ENCODE peak calls at places on chromosome 6, in nine cellular contexts. One of them, this sample, is unnamed.

GRCh38 chr6:25337431-25337830 is 58.3 kb downstream of the CARMIL1 start:
- DNase-seq in central memory CD8-positive, alpha-beta T cell: no peak
- DNase-seq in amygdala: no peak
- DNase-seq in stimulated activated CD4-positive, alpha-beta T cell treated with anti-CD3 and anti-CD28 coated beads, Interleukin-15, amount 100 ng/mL, for 1 hour: no peak
- DNase-seq in HCEC 1CT: no peak
- DNase-seq in fibroblast of lung: no peak
- DNase-seq in heart left ventricle: no peak
- DNase-seq in CD8-positive, alpha-beta T cell: no peak
- DNase-seq in M059J: no peak
- DNase-seq in this sample: no peak

GRCh38 chr6:125192610-125192930 is 39.0 kb downstream of the TPD52L1 start:
- DNase-seq in central memory CD8-positive, alpha-beta T cell: no peak
- DNase-seq in amygdala: no peak
- DNase-seq in stimulated activated CD4-positive, alpha-beta T cell treated with anti-CD3 and anti-CD28 coated beads, Interleukin-15, amount 100 ng/mL, for 1 hour: no peak
- DNase-seq in HCEC 1CT: no peak
- DNase-seq in fibroblast of lung: no peak
- DNase-seq in heart left ventricle: no peak
- DNase-seq in CD8-positive, alpha-beta T cell: no peak
- DNase-seq in M059J: no peak
- DNase-seq in this sample: no peak

GRCh38 chr6:52707963-52708680 is 37.2 kb downstream of the TMEM14A start:
- DNase-seq in central memory CD8-positive, alpha-beta T cell: no peak
- DNase-seq in amygdala: no peak
- DNase-seq in stimulated activated CD4-positive, alpha-beta T cell treated with anti-CD3 and anti-CD28 coated beads, Interleukin-15, amount 100 ng/mL, for 1 hour: no peak
- DNase-seq in HCEC 1CT: no peak
- DNase-seq in fibroblast of lung: no peak
- DNase-seq in heart left ventricle: no peak
- DNase-seq in CD8-positive, alpha-beta T cell: no peak
- DNase-seq in M059J: no peak
- DNase-seq in this sample: no peak

GRCh38 chr6:125248136-125248535 is 53.6 kb downstream of the HDDC2 start:
- DNase-seq in central memory CD8-positive, alpha-beta T cell: no peak
- DNase-seq in amygdala: no peak
- DNase-seq in stimulated activated CD4-positive, alpha-beta T cell treated with anti-CD3 and anti-CD28 coated beads, Interleukin-15, amount 100 ng/mL, for 1 hour: no peak
- DNase-seq in HCEC 1CT: no peak
- DNase-seq in fibroblast of lung: no peak
- DNase-seq in heart left ventricle: no peak
- DNase-seq in CD8-positive, alpha-beta T cell: no peak
- DNase-seq in M059J: no peak
- DNase-seq in this sample: no peak

GRCh38 chr6:35900448-35900847 is 20.4 kb downstream of the SRPK1 start:
- DNase-seq in central memory CD8-positive, alpha-beta T cell: no peak
- DNase-seq in amygdala: no peak
- DNase-seq in stimulated activated CD4-positive, alpha-beta T cell treated with anti-CD3 and anti-CD28 coated beads, Interleukin-15, amount 100 ng/mL, for 1 hour: no peak
- DNase-seq in HCEC 1CT: no peak
- DNase-seq in fibroblast of lung: no peak
- DNase-seq in heart left ventricle: no peak
- DNase-seq in CD8-positive, alpha-beta T cell: no peak
- DNase-seq in M059J: no peak
- DNase-seq in this sample: no peak

GRCh38 chr6:149129401-149130077 is 188.0 kb upstream of the TAB2 start:
- DNase-seq in central memory CD8-positive, alpha-beta T cell: no peak
- DNase-seq in amygdala: no peak
- DNase-seq in stimulated activated CD4-positive, alpha-beta T cell treated with anti-CD3 and anti-CD28 coated beads, Interleukin-15, amount 100 ng/mL, for 1 hour: no peak
- DNase-seq in HCEC 1CT: peak
- DNase-seq in fibroblast of lung: peak
- DNase-seq in heart left ventricle: peak
- DNase-seq in CD8-positive, alpha-beta T cell: no peak
- DNase-seq in M059J: peak
- DNase-seq in this sample: no peak

GRCh38 chr6:11053307-11053706 is 9.2 kb upstream of the ELOVL2 start:
- DNase-seq in central memory CD8-positive, alpha-beta T cell: no peak
- DNase-seq in amygdala: no peak
- DNase-seq in stimulated activated CD4-positive, alpha-beta T cell treated with anti-CD3 and anti-CD28 coated beads, Interleukin-15, amount 100 ng/mL, for 1 hour: no peak
- DNase-seq in HCEC 1CT: no peak
- DNase-seq in fibroblast of lung: no peak
- DNase-seq in heart left ventricle: no peak
- DNase-seq in CD8-positive, alpha-beta T cell: no peak
- DNase-seq in M059J: no peak
- DNase-seq in this sample: no peak

GRCh38 chr6:133796235-133796634 is 92.7 kb upstream of the TCF21 start:
- DNase-seq in central memory CD8-positive, alpha-beta T cell: no peak
- DNase-seq in amygdala: no peak
- DNase-seq in stimulated activated CD4-positive, alpha-beta T cell treated with anti-CD3 and anti-CD28 coated beads, Interleukin-15, amount 100 ng/mL, for 1 hour: no peak
- DNase-seq in HCEC 1CT: no peak
- DNase-seq in fibroblast of lung: no peak
- DNase-seq in heart left ventricle: no peak
- DNase-seq in CD8-positive, alpha-beta T cell: no peak
- DNase-seq in M059J: no peak
- DNase-seq in this sample: no peak

GRCh38 chr6:147707524-147707923 is 199.0 kb downstream of the SAMD5 start:
- DNase-seq in central memory CD8-positive, alpha-beta T cell: no peak
- DNase-seq in amygdala: no peak
- DNase-seq in stimulated activated CD4-positive, alpha-beta T cell treated with anti-CD3 and anti-CD28 coated beads, Interleukin-15, amount 100 ng/mL, for 1 hour: no peak
- DNase-seq in HCEC 1CT: no peak
- DNase-seq in fibroblast of lung: no peak
- DNase-seq in heart left ventricle: no peak
- DNase-seq in CD8-positive, alpha-beta T cell: no peak
- DNase-seq in M059J: no peak
- DNase-seq in this sample: no peak

GRCh38 chr6:81718126-81718525 is 34.4 kb downstream of the TENT5A start:
- DNase-seq in central memory CD8-positive, alpha-beta T cell: no peak
- DNase-seq in amygdala: no peak
- DNase-seq in stimulated activated CD4-positive, alpha-beta T cell treated with anti-CD3 and anti-CD28 coated beads, Interleukin-15, amount 100 ng/mL, for 1 hour: no peak
- DNase-seq in HCEC 1CT: no peak
- DNase-seq in fibroblast of lung: no peak
- DNase-seq in heart left ventricle: no peak
- DNase-seq in CD8-positive, alpha-beta T cell: no peak
- DNase-seq in M059J: no peak
- DNase-seq in this sample: no peak

GRCh38 chr6:134007077-134007476 is 45.3 kb downstream of the SLC2A12 start:
- DNase-seq in central memory CD8-positive, alpha-beta T cell: no peak
- DNase-seq in amygdala: no peak
- DNase-seq in stimulated activated CD4-positive, alpha-beta T cell treated with anti-CD3 and anti-CD28 coated beads, Interleukin-15, amount 100 ng/mL, for 1 hour: no peak
- DNase-seq in HCEC 1CT: no peak
- DNase-seq in fibroblast of lung: no peak
- DNase-seq in heart left ventricle: no peak
- DNase-seq in CD8-positive, alpha-beta T cell: no peak
- DNase-seq in M059J: no peak
- DNase-seq in this sample: no peak

GRCh38 chr6:170082531-170083187 is 208.2 kb downstream of the DLL1 start:
- DNase-seq in central memory CD8-positive, alpha-beta T cell: no peak
- DNase-seq in amygdala: no peak
- DNase-seq in stimulated activated CD4-positive, alpha-beta T cell treated with anti-CD3 and anti-CD28 coated beads, Interleukin-15, amount 100 ng/mL, for 1 hour: no peak
- DNase-seq in HCEC 1CT: no peak
- DNase-seq in fibroblast of lung: no peak
- DNase-seq in heart left ventricle: no peak
- DNase-seq in CD8-positive, alpha-beta T cell: no peak
- DNase-seq in M059J: peak
- DNase-seq in this sample: no peak

GRCh38 chr6:17001188-17001587 is 100.7 kb upstream of the STMND1 start:
- DNase-seq in central memory CD8-positive, alpha-beta T cell: no peak
- DNase-seq in amygdala: no peak
- DNase-seq in stimulated activated CD4-positive, alpha-beta T cell treated with anti-CD3 and anti-CD28 coated beads, Interleukin-15, amount 100 ng/mL, for 1 hour: no peak
- DNase-seq in HCEC 1CT: no peak
- DNase-seq in fibroblast of lung: peak
- DNase-seq in heart left ventricle: no peak
- DNase-seq in CD8-positive, alpha-beta T cell: no peak
- DNase-seq in M059J: peak
- DNase-seq in this sample: no peak

GRCh38 chr6:66628917-66629316 is 921.9 kb upstream of the EYS start:
- DNase-seq in central memory CD8-positive, alpha-beta T cell: no peak
- DNase-seq in amygdala: no peak
- DNase-seq in stimulated activated CD4-positive, alpha-beta T cell treated with anti-CD3 and anti-CD28 coated beads, Interleukin-15, amount 100 ng/mL, for 1 hour: no peak
- DNase-seq in HCEC 1CT: peak
- DNase-seq in fibroblast of lung: peak
- DNase-seq in heart left ventricle: no peak
- DNase-seq in CD8-positive, alpha-beta T cell: no peak
- DNase-seq in M059J: peak
- DNase-seq in this sample: no peak

GRCh38 chr6:41758641-41759035 is 11.4 kb upstream of the PGC start:
- DNase-seq in central memory CD8-positive, alpha-beta T cell: no peak
- DNase-seq in amygdala: no peak
- DNase-seq in stimulated activated CD4-positive, alpha-beta T cell treated with anti-CD3 and anti-CD28 coated beads, Interleukin-15, amount 100 ng/mL, for 1 hour: no peak
- DNase-seq in HCEC 1CT: no peak
- DNase-seq in fibroblast of lung: no peak
- DNase-seq in heart left ventricle: no peak
- DNase-seq in CD8-positive, alpha-beta T cell: no peak
- DNase-seq in M059J: no peak
- DNase-seq in this sample: no peak

GRCh38 chr6:62284725-62285124 is 1.3 kb downstream of the KHDRBS2 start:
- DNase-seq in central memory CD8-positive, alpha-beta T cell: no peak
- DNase-seq in amygdala: no peak
- DNase-seq in stimulated activated CD4-positive, alpha-beta T cell treated with anti-CD3 and anti-CD28 coated beads, Interleukin-15, amount 100 ng/mL, for 1 hour: no peak
- DNase-seq in HCEC 1CT: no peak
- DNase-seq in fibroblast of lung: no peak
- DNase-seq in heart left ventricle: no peak
- DNase-seq in CD8-positive, alpha-beta T cell: no peak
- DNase-seq in M059J: no peak
- DNase-seq in this sample: no peak

GRCh38 chr6:1481326-1481725 is 92.0 kb downstream of the FOXF2 start:
- DNase-seq in central memory CD8-positive, alpha-beta T cell: no peak
- DNase-seq in amygdala: no peak
- DNase-seq in stimulated activated CD4-positive, alpha-beta T cell treated with anti-CD3 and anti-CD28 coated beads, Interleukin-15, amount 100 ng/mL, for 1 hour: no peak
- DNase-seq in HCEC 1CT: peak
- DNase-seq in fibroblast of lung: peak
- DNase-seq in heart left ventricle: no peak
- DNase-seq in CD8-positive, alpha-beta T cell: no peak
- DNase-seq in M059J: peak
- DNase-seq in this sample: no peak

GRCh38 chr6:149566372-149567193 is at the start of gene GINM1:
- DNase-seq in central memory CD8-positive, alpha-beta T cell: peak
- DNase-seq in amygdala: peak
- DNase-seq in stimulated activated CD4-positive, alpha-beta T cell treated with anti-CD3 and anti-CD28 coated beads, Interleukin-15, amount 100 ng/mL, for 1 hour: peak
- DNase-seq in HCEC 1CT: peak
- DNase-seq in fibroblast of lung: peak
- DNase-seq in heart left ventricle: peak
- DNase-seq in CD8-positive, alpha-beta T cell: peak
- DNase-seq in M059J: peak
- DNase-seq in this sample: peak

GRCh38 chr6:16236648-16237199 is 1.7 kb upstream of the GMPR start:
- DNase-seq in central memory CD8-positive, alpha-beta T cell: no peak
- DNase-seq in amygdala: no peak
- DNase-seq in stimulated activated CD4-positive, alpha-beta T cell treated with anti-CD3 and anti-CD28 coated beads, Interleukin-15, amount 100 ng/mL, for 1 hour: no peak
- DNase-seq in HCEC 1CT: peak
- DNase-seq in fibroblast of lung: peak
- DNase-seq in heart left ventricle: no peak
- DNase-seq in CD8-positive, alpha-beta T cell: no peak
- DNase-seq in M059J: peak
- DNase-seq in this sample: no peak

GRCh38 chr6:41546475-41546865 is 289 bp downstream of the FOXP4 start:
- DNase-seq in central memory CD8-positive, alpha-beta T cell: no peak
- DNase-seq in amygdala: no peak
- DNase-seq in stimulated activated CD4-positive, alpha-beta T cell treated with anti-CD3 and anti-CD28 coated beads, Interleukin-15, amount 100 ng/mL, for 1 hour: no peak
- DNase-seq in HCEC 1CT: peak
- DNase-seq in fibroblast of lung: peak
- DNase-seq in heart left ventricle: no peak
- DNase-seq in CD8-positive, alpha-beta T cell: peak
- DNase-seq in M059J: no peak
- DNase-seq in this sample: no peak

GRCh38 chr6:162543221-162543620 is 184.3 kb downstream of the PRKN start:
- DNase-seq in central memory CD8-positive, alpha-beta T cell: no peak
- DNase-seq in amygdala: no peak
- DNase-seq in stimulated activated CD4-positive, alpha-beta T cell treated with anti-CD3 and anti-CD28 coated beads, Interleukin-15, amount 100 ng/mL, for 1 hour: no peak
- DNase-seq in HCEC 1CT: no peak
- DNase-seq in fibroblast of lung: no peak
- DNase-seq in heart left ventricle: no peak
- DNase-seq in CD8-positive, alpha-beta T cell: no peak
- DNase-seq in M059J: no peak
- DNase-seq in this sample: no peak

GRCh38 chr6:134230087-134230717 is 87.7 kb downstream of the SGK1 start:
- DNase-seq in central memory CD8-positive, alpha-beta T cell: no peak
- DNase-seq in amygdala: no peak
- DNase-seq in stimulated activated CD4-positive, alpha-beta T cell treated with anti-CD3 and anti-CD28 coated beads, Interleukin-15, amount 100 ng/mL, for 1 hour: no peak
- DNase-seq in HCEC 1CT: no peak
- DNase-seq in fibroblast of lung: no peak
- DNase-seq in heart left ventricle: peak
- DNase-seq in CD8-positive, alpha-beta T cell: no peak
- DNase-seq in M059J: no peak
- DNase-seq in this sample: peak

GRCh38 chr6:514396-514973 is 122.9 kb downstream of the IRF4 start:
- DNase-seq in central memory CD8-positive, alpha-beta T cell: no peak
- DNase-seq in amygdala: no peak
- DNase-seq in stimulated activated CD4-positive, alpha-beta T cell treated with anti-CD3 and anti-CD28 coated beads, Interleukin-15, amount 100 ng/mL, for 1 hour: no peak
- DNase-seq in HCEC 1CT: no peak
- DNase-seq in fibroblast of lung: no peak
- DNase-seq in heart left ventricle: no peak
- DNase-seq in CD8-positive, alpha-beta T cell: no peak
- DNase-seq in M059J: no peak
- DNase-seq in this sample: no peak

GRCh38 chr6:41051873-41052272 is 1.1 kb upstream of the APOBEC2 start:
- DNase-seq in central memory CD8-positive, alpha-beta T cell: no peak
- DNase-seq in amygdala: no peak
- DNase-seq in stimulated activated CD4-positive, alpha-beta T cell treated with anti-CD3 and anti-CD28 coated beads, Interleukin-15, amount 100 ng/mL, for 1 hour: no peak
- DNase-seq in HCEC 1CT: no peak
- DNase-seq in fibroblast of lung: no peak
- DNase-seq in heart left ventricle: no peak
- DNase-seq in CD8-positive, alpha-beta T cell: no peak
- DNase-seq in M059J: no peak
- DNase-seq in this sample: no peak

GRCh38 chr6:147248859-147249258 is 44.6 kb downstream of the STXBP5 start:
- DNase-seq in central memory CD8-positive, alpha-beta T cell: no peak
- DNase-seq in amygdala: no peak
- DNase-seq in stimulated activated CD4-positive, alpha-beta T cell treated with anti-CD3 and anti-CD28 coated beads, Interleukin-15, amount 100 ng/mL, for 1 hour: no peak
- DNase-seq in HCEC 1CT: no peak
- DNase-seq in fibroblast of lung: no peak
- DNase-seq in heart left ventricle: no peak
- DNase-seq in CD8-positive, alpha-beta T cell: no peak
- DNase-seq in M059J: no peak
- DNase-seq in this sample: no peak

GRCh38 chr6:143179096-143179495 is 118.4 kb downstream of the AIG1 start:
- DNase-seq in central memory CD8-positive, alpha-beta T cell: no peak
- DNase-seq in amygdala: no peak
- DNase-seq in stimulated activated CD4-positive, alpha-beta T cell treated with anti-CD3 and anti-CD28 coated beads, Interleukin-15, amount 100 ng/mL, for 1 hour: no peak
- DNase-seq in HCEC 1CT: no peak
- DNase-seq in fibroblast of lung: no peak
- DNase-seq in heart left ventricle: no peak
- DNase-seq in CD8-positive, alpha-beta T cell: no peak
- DNase-seq in M059J: no peak
- DNase-seq in this sample: no peak

GRCh38 chr6:68333444-68333843 is 301.6 kb upstream of the ADGRB3 start:
- DNase-seq in central memory CD8-positive, alpha-beta T cell: no peak
- DNase-seq in amygdala: no peak
- DNase-seq in stimulated activated CD4-positive, alpha-beta T cell treated with anti-CD3 and anti-CD28 coated beads, Interleukin-15, amount 100 ng/mL, for 1 hour: no peak
- DNase-seq in HCEC 1CT: no peak
- DNase-seq in fibroblast of lung: no peak
- DNase-seq in heart left ventricle: no peak
- DNase-seq in CD8-positive, alpha-beta T cell: no peak
- DNase-seq in M059J: peak
- DNase-seq in this sample: no peak

GRCh38 chr6:139311826-139312225 is 20.0 kb upstream of the TXLNB start:
- DNase-seq in central memory CD8-positive, alpha-beta T cell: no peak
- DNase-seq in amygdala: no peak
- DNase-seq in stimulated activated CD4-positive, alpha-beta T cell treated with anti-CD3 and anti-CD28 coated beads, Interleukin-15, amount 100 ng/mL, for 1 hour: no peak
- DNase-seq in HCEC 1CT: peak
- DNase-seq in fibroblast of lung: peak
- DNase-seq in heart left ventricle: no peak
- DNase-seq in CD8-positive, alpha-beta T cell: no peak
- DNase-seq in M059J: no peak
- DNase-seq in this sample: no peak

GRCh38 chr6:169968541-169969270 is 217.3 kb downstream of the ERMARD start:
- DNase-seq in central memory CD8-positive, alpha-beta T cell: no peak
- DNase-seq in amygdala: no peak
- DNase-seq in stimulated activated CD4-positive, alpha-beta T cell treated with anti-CD3 and anti-CD28 coated beads, Interleukin-15, amount 100 ng/mL, for 1 hour: no peak
- DNase-seq in HCEC 1CT: no peak
- DNase-seq in fibroblast of lung: no peak
- DNase-seq in heart left ventricle: no peak
- DNase-seq in CD8-positive, alpha-beta T cell: no peak
- DNase-seq in M059J: peak
- DNase-seq in this sample: no peak

GRCh38 chr6:125503181-125503580 is 201.4 kb upstream of the HDDC2 start:
- DNase-seq in central memory CD8-positive, alpha-beta T cell: no peak
- DNase-seq in amygdala: no peak
- DNase-seq in stimulated activated CD4-positive, alpha-beta T cell treated with anti-CD3 and anti-CD28 coated beads, Interleukin-15, amount 100 ng/mL, for 1 hour: no peak
- DNase-seq in HCEC 1CT: no peak
- DNase-seq in fibroblast of lung: no peak
- DNase-seq in heart left ventricle: no peak
- DNase-seq in CD8-positive, alpha-beta T cell: no peak
- DNase-seq in M059J: no peak
- DNase-seq in this sample: no peak

GRCh38 chr6:121436966-121437756 is 1.7 kb downstream of the GJA1 start:
- DNase-seq in central memory CD8-positive, alpha-beta T cell: no peak
- DNase-seq in amygdala: no peak
- DNase-seq in stimulated activated CD4-positive, alpha-beta T cell treated with anti-CD3 and anti-CD28 coated beads, Interleukin-15, amount 100 ng/mL, for 1 hour: no peak
- DNase-seq in HCEC 1CT: peak
- DNase-seq in fibroblast of lung: peak
- DNase-seq in heart left ventricle: peak
- DNase-seq in CD8-positive, alpha-beta T cell: no peak
- DNase-seq in M059J: peak
- DNase-seq in this sample: peak